ENCODE peak calls at places on chromosome 10, in five cellular contexts. U is H54, W is transverse colon, V is HCT116, Z is body of pancreas. K is an unnamed sample.

GRCh38 chr10:119919823-119920222 is 27.3 kb downstream of the SEC23IP start:
- DNase-seq in W (no peak), V (no peak), Z (no peak), U (no peak), K (no peak)

GRCh38 chr10:6348091-6348862 is 145.5 kb downstream of the PFKFB3 start:
- DNase-seq in U (no peak), Z (no peak), W (peak; percentile 56), V (no peak), K (no peak)

GRCh38 chr10:11685787-11686218 is 56.4 kb upstream of the ECHDC3 start:
- DNase-seq in V (peak; percentile 78), U (no peak), W (peak; percentile 87), Z (peak; percentile 57), K (peak; percentile 83)

GRCh38 chr10:122310311-122311050 is 39.4 kb downstream of the BTBD16 start:
- DNase-seq in Z (peak; percentile 76), W (peak; percentile 58), V (no peak), U (no peak), K (no peak)

GRCh38 chr10:23980054-23980453 is 228.9 kb upstream of the KIAA1217 start:
- DNase-seq in V (no peak), Z (peak; percentile 22), U (no peak), W (no peak), K (no peak)

GRCh38 chr10:91694170-91694794 is 61.4 kb upstream of the PPP1R3C start:
- DNase-seq in Z (peak; percentile 38), V (peak; percentile 42), W (peak; percentile 13), U (no peak), K (peak; percentile 50)

GRCh38 chr10:47207894-47208469 is 92.0 kb upstream of the GDF10 start:
- DNase-seq in Z (no peak), V (no peak), W (no peak), U (no peak), K (no peak)

GRCh38 chr10:119191881-119192280 is 13.3 kb upstream of the PRDX3 start:
- DNase-seq in V (peak; percentile 51), U (peak; percentile 42), W (no peak), Z (no peak), K (no peak)

GRCh38 chr10:48336978-48337599 is 30.6 kb downstream of the MAPK8 start:
- DNase-seq in Z (no peak), U (no peak), V (no peak), W (no peak), K (no peak)

GRCh38 chr10:21402606-21403083 is 122.8 kb downstream of the SKIDA1 start:
- DNase-seq in Z (no peak), V (no peak), W (no peak), U (no peak), K (no peak)

GRCh38 chr10:42992156-42992956 is 84.5 kb upstream of the RET start:
- DNase-seq in Z (no peak), W (no peak), U (no peak), V (no peak), K (no peak)

GRCh38 chr10:30151581-30152389 is 92.4 kb upstream of the JCAD start:
- DNase-seq in Z (no peak), V (peak; percentile 36), W (peak; percentile 9), U (peak; percentile 60), K (peak; percentile 90)

GRCh38 chr10:104309980-104310978 is 28.0 kb downstream of the ITPRIP start:
- DNase-seq in V (no peak), U (peak; percentile 66), Z (peak; percentile 50), W (no peak), K (no peak)

GRCh38 chr10:104589871-104590270 is 51.2 kb upstream of the SORCS3 start:
- DNase-seq in W (no peak), Z (no peak), U (peak; percentile 71), V (peak; percentile 13), K (no peak)

GRCh38 chr10:70367195-70367796 is 15.1 kb downstream of the LRRC20 start:
- DNase-seq in W (no peak), V (no peak), U (no peak), Z (no peak), K (no peak)

GRCh38 chr10:4902571-4903011 is 60.6 kb upstream of the AKR1C1 start:
- DNase-seq in W (no peak), V (no peak), Z (peak; percentile 77), U (no peak), K (no peak)

GRCh38 chr10:104492349-104492940 is 138.8 kb downstream of the CFAP58 start:
- DNase-seq in Z (no peak), U (no peak), W (no peak), V (no peak), K (no peak)

GRCh38 chr10:116431598-116431997 is 4.0 kb downstream of the PNLIPRP3 start:
- DNase-seq in Z (no peak), W (no peak), U (no peak), V (no peak), K (no peak)

GRCh38 chr10:110511734-110512449 is 14.2 kb downstream of the DUSP5 start:
- DNase-seq in Z (no peak), U (no peak), V (no peak), W (no peak), K (no peak)

GRCh38 chr10:86244995-86245394 is 121.6 kb downstream of the GRID1 start:
- DNase-seq in V (no peak), W (no peak), U (no peak), Z (no peak), K (no peak)

GRCh38 chr10:17025444-17026295 is 103.9 kb downstream of the CUBN start:
- DNase-seq in W (peak; percentile 26), U (peak; percentile 33), Z (peak; percentile 20), V (peak; percentile 21), K (peak; percentile 8)

GRCh38 chr10:62433181-62433692 is 59.1 kb downstream of the ZNF365 start:
- DNase-seq in U (peak; percentile 40), Z (peak; percentile 13), V (peak; percentile 35), W (no peak), K (no peak)

GRCh38 chr10:104117839-104118323 is 4.1 kb upstream of the SFR1 start:
- DNase-seq in U (no peak), Z (no peak), W (no peak), V (peak; percentile 98), K (no peak)

GRCh38 chr10:60777696-60778213 is 523 bp upstream of the CDK1 start:
- DNase-seq in W (no peak), V (no peak), Z (no peak), U (peak; percentile 7), K (no peak)

GRCh38 chr10:16724509-16724908 is 92.7 kb downstream of the RSU1 start:
- DNase-seq in W (no peak), V (no peak), Z (no peak), U (no peak), K (no peak)

GRCh38 chr10:77397103-77397502 is 240.5 kb downstream of the KCNMA1 start:
- DNase-seq in V (no peak), Z (no peak), W (no peak), U (no peak), K (no peak)

GRCh38 chr10:11742009-11742778 is at the start of gene ECHDC3:
- DNase-seq in W (peak; percentile 42), U (no peak), Z (peak; percentile 77), V (no peak), K (peak; percentile 60)

GRCh38 chr10:90602815-90603600 is 254.8 kb downstream of the HTR7 start:
- DNase-seq in U (no peak), W (no peak), Z (no peak), V (no peak), K (no peak)

GRCh38 chr10:76885815-76886214 is 751.8 kb downstream of the KCNMA1 start:
- DNase-seq in U (no peak), W (no peak), Z (no peak), V (no peak), K (no peak)

DNA sequence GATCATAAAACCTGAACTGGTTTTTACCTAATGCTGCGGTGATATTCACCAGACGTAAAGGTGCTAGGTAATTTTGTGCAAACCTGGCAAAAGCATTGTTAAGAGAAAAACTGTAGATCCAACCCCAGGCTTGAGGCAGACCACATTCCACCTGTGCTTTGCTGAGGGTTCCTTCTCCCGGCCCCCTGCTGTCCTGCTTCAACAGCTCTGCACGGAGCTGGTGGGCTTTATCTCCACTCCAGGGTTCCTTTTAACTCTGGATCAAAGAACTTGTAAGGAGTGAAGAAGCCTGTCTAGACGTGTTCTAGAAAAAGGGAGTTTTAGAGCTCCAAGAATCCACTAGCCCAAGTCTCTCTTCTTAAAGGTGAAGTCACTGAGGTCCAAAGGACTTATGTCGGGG is 87.5 kb upstream of the NMT2 start:
- DNase-seq in Z (no peak), U (no peak), W (no peak), V (no peak), K (no peak)
- TF ChIP-seq POLR2A in Z (no peak), U (no peak), W (no peak), V (no peak), K (no peak)

GRCh38 chr10:74000892-74001669 is 3.2 kb downstream of the VCL start:
- DNase-seq in W (no peak), Z (no peak), U (no peak), V (no peak), K (no peak)
- TF ChIP-seq POLR2A in W (no peak), Z (no peak), U (no peak), V (no peak), K (no peak)

DNA sequence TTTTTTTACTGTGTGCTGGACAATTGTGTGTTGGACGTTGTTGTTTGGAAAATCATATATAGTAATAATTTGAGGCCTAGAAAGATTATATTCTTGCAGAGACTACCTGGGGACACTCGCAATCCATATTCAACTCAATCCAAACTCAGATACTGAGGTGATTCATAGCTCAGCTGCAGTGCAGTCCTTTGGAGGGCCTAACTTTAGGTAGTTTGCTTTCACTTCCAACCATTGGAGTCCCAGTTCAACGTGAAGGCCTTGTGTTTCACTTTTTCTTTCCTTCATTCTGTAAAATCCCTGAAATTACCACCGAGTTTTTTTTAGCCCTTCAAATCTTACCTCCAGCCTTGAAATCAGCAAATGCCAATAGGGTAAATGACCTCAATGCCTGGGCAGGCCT is 32.3 kb downstream of the ATRNL1 start:
- DNase-seq in Z (no peak), W (no peak), V (no peak), U (no peak), K (no peak)
- TF ChIP-seq POLR2A in Z (no peak), W (no peak), V (no peak), U (no peak), K (no peak)

GRCh38 chr10:32140403-32140802 is 84.2 kb upstream of the KIF5B start:
- DNase-seq in V (no peak), W (no peak), Z (no peak), U (no peak), K (no peak)

GRCh38 chr10:32141018-32141807 is 85.0 kb upstream of the KIF5B start:
- DNase-seq in Z (peak; percentile 35), V (no peak), W (peak; percentile 51), U (no peak), K (no peak)

GRCh38 chr10:32142646-32143045 is 86.4 kb upstream of the KIF5B start:
- DNase-seq in V (no peak), U (no peak), W (no peak), Z (no peak), K (no peak)

GRCh38 chr10:32143302-32143847 is 87.2 kb upstream of the KIF5B start:
- DNase-seq in W (no peak), V (no peak), Z (no peak), U (no peak), K (no peak)

GRCh38 chr10:32139223-32140073 is 83.2 kb upstream of the KIF5B start:
- DNase-seq in V (peak; percentile 89), Z (peak; percentile 67), W (peak; percentile 86), U (peak; percentile 91), K (no peak)
- TF ChIP-seq POLR2A in V (peak; percentile 95), Z (no peak), W (peak; percentile 32), U (peak; percentile 17), K (no peak)

GRCh38 chr10:68955786-68956532 is at the start of gene DDX21:
- DNase-seq in Z (peak; percentile 86), V (peak; percentile 88), U (peak; percentile 96), W (peak; percentile 93), K (peak; percentile 93)
- TF ChIP-seq POLR2A in Z (peak; percentile 84), V (peak; percentile 73), U (peak; percentile 86), W (peak; percentile 82), K (peak; percentile 97)